ENCODE peak calls at places on chromosomes 4 and X, in four cellular contexts. C is breast epithelium, Y is cardiac fibroblast, Q is progenitor cell of endocrine pancreas. W is an unnamed sample.

GRCh38 chr4:149441338-149441737 is 374.3 kb downstream of the IQCM start:
- DNase-seq in Q (no peak), Y (peak; percentile 53), C (no peak), W (no peak)

GRCh38 chr4:165991325-165992180 is 118.5 kb downstream of the TLL1 start:
- DNase-seq in Q (no peak), Y (peak; percentile 69), C (no peak), W (no peak)

GRCh38 chr4:6815029-6815836 is 32.7 kb downstream of the KIAA0232 start:
- DNase-seq in C (no peak), Y (no peak), Q (no peak), W (no peak)

GRCh38 chr4:99710681-99711345 is 53.2 kb upstream of the C4orf54 start:
- DNase-seq in Y (no peak), C (no peak), Q (no peak), W (no peak)

GRCh38 chr4:73988096-73988495 is at the start of gene PPBP:
- DNase-seq in Y (no peak), Q (no peak), C (no peak), W (no peak)

GRCh38 chr4:140813804-140814203 is 57.6 kb upstream of the TBC1D9 start:
- DNase-seq in Q (no peak), C (no peak), Y (no peak), W (no peak)

GRCh38 chr4:70632028-70632427 is 3.5 kb downstream of the ENAM start:
- DNase-seq in Y (peak; percentile 69), Q (no peak), C (no peak), W (no peak)

GRCh38 chr4:2930821-2931764 is 32.1 kb downstream of the NOP14 start:
- DNase-seq in Q (no peak), C (peak; percentile 73), Y (no peak), W (no peak)

GRCh38 chr4:2818351-2818939 is 25.2 kb upstream of the ADD1 start:
- DNase-seq in C (no peak), Y (no peak), Q (no peak), W (no peak)

GRCh38 chrX:107753186-107753585 is 22.4 kb downstream of the TSC22D3 start:
- DNase-seq in Y (no peak), Q (no peak), C (no peak), W (no peak)

GRCh38 chr4:125750399-125750798 is 435.6 kb downstream of the FAT4 start:
- DNase-seq in C (no peak), Q (no peak), Y (peak; percentile 28), W (no peak)

GRCh38 chr4:38782452-38783108 is at the start of gene TLR10:
- DNase-seq in Q (peak; percentile 23), Y (peak; percentile 73), C (no peak), W (no peak)

GRCh38 chr4:57182132-57182874 is 72.1 kb upstream of the IGFBP7 start:
- DNase-seq in Q (no peak), Y (no peak), C (no peak), W (no peak)

GRCh38 chr4:40232610-40233009 is 35.8 kb downstream of the RHOH start:
- DNase-seq in C (no peak), Q (no peak), Y (no peak), W (no peak)

GRCh38 chr4:158535130-158535614 is 13.5 kb downstream of the RXFP1 start:
- DNase-seq in Y (peak; percentile 93), C (no peak), Q (no peak), W (no peak)

GRCh38 chrX:101415180-101416130 is 7.4 kb downstream of the HNRNPH2 start:
- DNase-seq in Q (no peak), Y (peak; percentile 88), C (no peak), W (no peak)

GRCh38 chr4:5722328-5722727 is 11.3 kb downstream of the EVC start:
- DNase-seq in Y (peak; percentile 30), Q (no peak), C (no peak), W (no peak)

GRCh38 chr4:153222162-153222789 is 18.0 kb downstream of the TRIM2 start:
- DNase-seq in C (peak; percentile 56), Y (peak; percentile 84), Q (no peak), W (peak; percentile 37)

GRCh38 chr4:36046026-36046425 is 198.3 kb downstream of the ARAP2 start:
- DNase-seq in Y (no peak), C (no peak), Q (no peak), W (no peak)

GRCh38 chr4:186981161-186981560 is 257.5 kb upstream of the FAT1 start:
- DNase-seq in Y (peak; percentile 22), Q (no peak), C (no peak), W (no peak)

GRCh38 chr4:81722229-81722900 is 250.7 kb upstream of the RASGEF1B start:
- DNase-seq in C (no peak), Q (no peak), Y (no peak), W (no peak)

GRCh38 chr4:93828830-93829530 is 427 bp downstream of the ATOH1 start:
- DNase-seq in Y (no peak), Q (peak; percentile 44), C (no peak), W (no peak)

GRCh38 chr4:176185068-176185467 is 10.3 kb downstream of the SPATA4 start:
- DNase-seq in Y (peak; percentile 83), Q (no peak), C (no peak), W (no peak)

GRCh38 chr4:77044458-77045124 is 31.2 kb downstream of the CCNI start:
- DNase-seq in Q (no peak), C (no peak), Y (peak; percentile 79), W (no peak)

GRCh38 chr4:184409911-184410692 is 64.2 kb downstream of the IRF2 start:
- DNase-seq in Q (no peak), Y (no peak), C (no peak), W (no peak)

GRCh38 chr4:140156529-140157171 is 2.7 kb upstream of the MAML3 start:
- DNase-seq in Y (no peak), Q (no peak), C (no peak), W (no peak)

GRCh38 chr4:10196191-10196590 is 79.6 kb upstream of the WDR1 start:
- DNase-seq in Q (no peak), C (no peak), Y (no peak), W (no peak)

GRCh38 chr4:88967883-88968316 is 89.1 kb downstream of the FAM13A start:
- DNase-seq in Q (no peak), C (no peak), Y (no peak), W (no peak)

GRCh38 chrX:113741744-113742143 is 842.1 kb upstream of the HTR2C start:
- DNase-seq in C (no peak), Y (peak; percentile 41), Q (no peak), W (no peak)

GRCh38 chr4:138639018-138639876 is 376.3 kb upstream of the NOCT start:
- DNase-seq in C (no peak), Y (peak; percentile 32), Q (no peak), W (no peak)

GRCh38 chrX:47172549-47172948 is 21.1 kb upstream of the UBA1 start:
- DNase-seq in Q (no peak), Y (no peak), C (no peak), W (no peak)

GRCh38 chr4:143085224-143085623 is 99.5 kb upstream of the USP38 start:
- DNase-seq in C (no peak), Y (peak; percentile 23), Q (no peak), W (no peak)
- TF ChIP-seq CTCF in C (no peak), Y (no peak), Q (peak; percentile 42), W (no peak)

GRCh38 chrX:4265036-4265435 is 551.6 kb upstream of the PRKX start:
- DNase-seq in Y (no peak), C (no peak), Q (no peak), W (no peak)

GRCh38 chrX:4268676-4269075 is 555.2 kb upstream of the PRKX start:
- DNase-seq in Y (no peak), Q (no peak), C (no peak), W (no peak)

DNA sequence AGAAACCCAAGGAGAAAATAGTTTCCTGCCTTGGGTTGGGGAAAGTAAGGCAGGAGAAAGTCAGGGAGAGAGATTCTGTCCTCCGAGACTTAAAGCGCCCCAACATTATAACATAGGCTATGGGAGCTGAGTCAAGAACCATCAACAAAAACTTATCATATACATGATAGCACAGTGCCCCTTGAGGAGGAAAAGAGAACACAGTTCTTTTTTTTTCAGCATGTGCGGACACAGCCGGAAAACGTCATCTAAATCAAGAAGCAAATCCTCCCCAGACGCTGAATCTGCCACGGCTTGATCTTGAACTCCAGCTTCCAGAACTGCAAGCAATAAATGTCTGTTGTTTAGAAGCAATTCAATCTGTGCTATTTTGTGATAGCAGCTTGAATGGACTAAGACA is 549.6 kb upstream of the PRKX start:
- DNase-seq in Y (no peak), Q (no peak), C (no peak), W (no peak)
- TF ChIP-seq CTCF in Y (no peak), Q (peak; percentile 60), C (no peak), W (no peak)

GRCh38 chrX:132940727-132941162 is 17.7 kb downstream of the HS6ST2 start:
- DNase-seq in Q (no peak), Y (no peak), C (no peak), W (no peak)
- TF ChIP-seq CTCF in Q (peak; percentile 59), Y (no peak), C (no peak), W (no peak)

DNA sequence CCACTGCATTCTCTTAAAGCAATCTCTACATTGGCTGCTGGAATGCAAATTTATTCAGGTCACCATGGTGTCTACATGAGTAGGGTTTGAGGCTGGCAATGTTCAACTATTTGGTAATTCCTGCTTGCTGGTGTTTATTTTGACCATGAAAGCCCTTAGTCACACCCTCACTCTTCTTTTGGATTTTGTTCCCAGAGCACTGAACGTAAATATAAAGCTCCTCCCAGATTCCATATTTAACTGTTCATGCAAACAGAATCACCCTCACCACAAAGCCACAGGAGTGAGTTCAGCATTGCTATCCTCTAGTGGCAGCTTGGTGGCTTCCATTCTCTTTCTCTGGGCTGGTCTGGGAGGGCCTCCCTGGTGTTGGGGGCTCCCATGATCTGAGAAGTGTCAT is 82.8 kb downstream of the LNX1 start:
- DNase-seq in Y (peak; percentile 96), Q (no peak), C (no peak), W (no peak)
- TF ChIP-seq CTCF in Y (peak; percentile 39), Q (no peak), C (no peak), W (no peak)